ENCODE peak calls at places on chromosomes 3 and 15, in six cellular contexts. One of them, this sample, is unnamed.

GRCh38 chr3:143699351-143699750 is 148.9 kb downstream of the SLC9A9 start:
- DNase-seq in cardiac fibroblast: no peak
- DNase-seq in heart left ventricle: no peak
- DNase-seq in omental fat pad: no peak
- DNase-seq in neural progenitor cell: no peak
- DNase-seq in BE2C: no peak
- DNase-seq in this sample: no peak

GRCh38 chr15:24924621-24925020 is 30.2 kb upstream of the SNRPN start:
- DNase-seq in cardiac fibroblast: no peak
- DNase-seq in heart left ventricle: no peak
- DNase-seq in omental fat pad: no peak
- DNase-seq in neural progenitor cell: no peak
- DNase-seq in BE2C: no peak
- DNase-seq in this sample: no peak

GRCh38 chr15:90869601-90870353 is 1.4 kb downstream of the FURIN start:
- DNase-seq in cardiac fibroblast: peak; percentile 94
- DNase-seq in heart left ventricle: peak; percentile 83
- DNase-seq in omental fat pad: no peak
- DNase-seq in neural progenitor cell: peak; percentile 61
- DNase-seq in BE2C: no peak
- DNase-seq in this sample: no peak

GRCh38 chr15:43086551-43086950 is 19.3 kb downstream of the UBR1 start:
- DNase-seq in cardiac fibroblast: no peak
- DNase-seq in heart left ventricle: no peak
- DNase-seq in omental fat pad: no peak
- DNase-seq in neural progenitor cell: no peak
- DNase-seq in BE2C: no peak
- DNase-seq in this sample: no peak

GRCh38 chr15:29278436-29279099 is 8.9 kb upstream of the NSMCE3 start:
- DNase-seq in cardiac fibroblast: peak; percentile 22
- DNase-seq in heart left ventricle: no peak
- DNase-seq in omental fat pad: no peak
- DNase-seq in neural progenitor cell: no peak
- DNase-seq in BE2C: no peak
- DNase-seq in this sample: no peak

GRCh38 chr15:39404767-39405173 is 176.1 kb upstream of the THBS1 start:
- DNase-seq in cardiac fibroblast: peak; percentile 97
- DNase-seq in heart left ventricle: no peak
- DNase-seq in omental fat pad: no peak
- DNase-seq in neural progenitor cell: no peak
- DNase-seq in BE2C: no peak
- DNase-seq in this sample: no peak

GRCh38 chr15:73902121-73903020 is 23.9 kb upstream of the LOXL1 start:
- DNase-seq in cardiac fibroblast: no peak
- DNase-seq in heart left ventricle: no peak
- DNase-seq in omental fat pad: no peak
- DNase-seq in neural progenitor cell: no peak
- DNase-seq in BE2C: no peak
- DNase-seq in this sample: no peak

GRCh38 chr15:35137175-35137574 is 52.1 kb upstream of the NANOGP8 start:
- DNase-seq in cardiac fibroblast: no peak
- DNase-seq in heart left ventricle: no peak
- DNase-seq in omental fat pad: no peak
- DNase-seq in neural progenitor cell: no peak
- DNase-seq in BE2C: no peak
- DNase-seq in this sample: no peak

GRCh38 chr15:73630030-73630429 is 3.2 kb downstream of the NPTN start:
- DNase-seq in cardiac fibroblast: no peak
- DNase-seq in heart left ventricle: no peak
- DNase-seq in omental fat pad: no peak
- DNase-seq in neural progenitor cell: no peak
- DNase-seq in BE2C: no peak
- DNase-seq in this sample: no peak

GRCh38 chr15:92395176-92395521 is 1.5 kb downstream of the ST8SIA2 start:
- DNase-seq in cardiac fibroblast: no peak
- DNase-seq in heart left ventricle: no peak
- DNase-seq in omental fat pad: no peak
- DNase-seq in neural progenitor cell: peak; percentile 31
- DNase-seq in BE2C: no peak
- DNase-seq in this sample: no peak

GRCh38 chr15:63818191-63818590 is 15.6 kb downstream of the HERC1 start:
- DNase-seq in cardiac fibroblast: peak; percentile 80
- DNase-seq in heart left ventricle: no peak
- DNase-seq in omental fat pad: no peak
- DNase-seq in neural progenitor cell: peak; percentile 12
- DNase-seq in BE2C: no peak
- DNase-seq in this sample: no peak

GRCh38 chr15:93087825-93088199 is 1.2 kb downstream of the RGMA start:
- DNase-seq in cardiac fibroblast: peak; percentile 70
- DNase-seq in heart left ventricle: peak; percentile 79
- DNase-seq in omental fat pad: peak; percentile 62
- DNase-seq in neural progenitor cell: peak; percentile 85
- DNase-seq in BE2C: peak; percentile 57
- DNase-seq in this sample: peak; percentile 81

GRCh38 chr3:14016900-14017475 is 107.7 kb downstream of the CHCHD4 start:
- DNase-seq in cardiac fibroblast: no peak
- DNase-seq in heart left ventricle: no peak
- DNase-seq in omental fat pad: no peak
- DNase-seq in neural progenitor cell: no peak
- DNase-seq in BE2C: no peak
- DNase-seq in this sample: no peak

GRCh38 chr3:99789322-99789721 is 28.3 kb upstream of the CMSS1 start:
- DNase-seq in cardiac fibroblast: peak; percentile 86
- DNase-seq in heart left ventricle: peak; percentile 25
- DNase-seq in omental fat pad: no peak
- DNase-seq in neural progenitor cell: peak; percentile 57
- DNase-seq in BE2C: peak; percentile 53
- DNase-seq in this sample: peak; percentile 32

GRCh38 chr3:24640330-24640877 is 145.8 kb upstream of the THRB start:
- DNase-seq in cardiac fibroblast: peak; percentile 69
- DNase-seq in heart left ventricle: no peak
- DNase-seq in omental fat pad: no peak
- DNase-seq in neural progenitor cell: peak; percentile 38
- DNase-seq in BE2C: no peak
- DNase-seq in this sample: no peak
- TF ChIP-seq CTCF in cardiac fibroblast: peak; percentile 38
- TF ChIP-seq CTCF in heart left ventricle: peak; percentile 63
- TF ChIP-seq CTCF in omental fat pad: no peak
- TF ChIP-seq CTCF in neural progenitor cell: peak; percentile 67
- TF ChIP-seq CTCF in BE2C: no peak
- TF ChIP-seq CTCF in this sample: peak; percentile 33

DNA sequence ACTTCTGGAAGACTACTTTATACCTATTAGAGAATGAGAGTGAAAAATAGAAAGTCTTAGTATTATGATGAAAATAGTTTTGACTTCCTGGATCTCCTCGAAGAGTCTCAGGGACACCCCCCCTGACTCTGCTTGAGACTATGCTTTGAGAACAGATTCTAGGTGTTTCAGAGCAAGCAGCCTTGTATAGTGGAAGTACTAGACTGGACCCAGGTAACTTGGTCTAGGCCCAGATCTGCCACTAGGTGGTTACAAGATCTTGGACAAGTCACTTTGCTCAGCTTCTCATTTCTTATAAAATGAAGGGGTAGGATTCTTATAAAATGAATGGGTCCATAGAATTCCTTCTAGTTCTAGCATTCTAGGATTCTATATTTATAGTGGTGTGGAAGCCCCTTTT is 9.1 kb downstream of the ABHD5 start:
- DNase-seq in cardiac fibroblast: peak; percentile 20
- DNase-seq in heart left ventricle: no peak
- DNase-seq in omental fat pad: no peak
- DNase-seq in neural progenitor cell: peak; percentile 10
- DNase-seq in BE2C: no peak
- DNase-seq in this sample: no peak
- TF ChIP-seq CTCF in cardiac fibroblast: peak; percentile 35
- TF ChIP-seq CTCF in heart left ventricle: no peak
- TF ChIP-seq CTCF in omental fat pad: no peak
- TF ChIP-seq CTCF in neural progenitor cell: peak; percentile 30
- TF ChIP-seq CTCF in BE2C: peak; percentile 21
- TF ChIP-seq CTCF in this sample: no peak

GRCh38 chr3:123341871-123342630 is 106.8 kb downstream of the ADCY5 start:
- DNase-seq in cardiac fibroblast: no peak
- DNase-seq in heart left ventricle: no peak
- DNase-seq in omental fat pad: no peak
- DNase-seq in neural progenitor cell: no peak
- DNase-seq in BE2C: no peak
- DNase-seq in this sample: no peak
- TF ChIP-seq CTCF in cardiac fibroblast: no peak
- TF ChIP-seq CTCF in heart left ventricle: no peak
- TF ChIP-seq CTCF in omental fat pad: no peak
- TF ChIP-seq CTCF in neural progenitor cell: no peak
- TF ChIP-seq CTCF in BE2C: no peak
- TF ChIP-seq CTCF in this sample: no peak

GRCh38 chr3:2166552-2166951 is 67.9 kb downstream of the CNTN4 start:
- DNase-seq in cardiac fibroblast: no peak
- DNase-seq in heart left ventricle: no peak
- DNase-seq in omental fat pad: no peak
- DNase-seq in neural progenitor cell: peak; percentile 36
- DNase-seq in BE2C: no peak
- DNase-seq in this sample: no peak
- TF ChIP-seq CTCF in cardiac fibroblast: no peak
- TF ChIP-seq CTCF in heart left ventricle: no peak
- TF ChIP-seq CTCF in omental fat pad: no peak
- TF ChIP-seq CTCF in neural progenitor cell: peak; percentile 59
- TF ChIP-seq CTCF in BE2C: peak; percentile 63
- TF ChIP-seq CTCF in this sample: no peak

GRCh38 chr3:77323616-77324015 is 283.7 kb downstream of the ROBO2 start:
- DNase-seq in cardiac fibroblast: no peak
- DNase-seq in heart left ventricle: no peak
- DNase-seq in omental fat pad: no peak
- DNase-seq in neural progenitor cell: no peak
- DNase-seq in BE2C: no peak
- DNase-seq in this sample: no peak

GRCh38 chr3:77324115-77324514 is 284.2 kb downstream of the ROBO2 start:
- DNase-seq in cardiac fibroblast: no peak
- DNase-seq in heart left ventricle: no peak
- DNase-seq in omental fat pad: no peak
- DNase-seq in neural progenitor cell: no peak
- DNase-seq in BE2C: no peak
- DNase-seq in this sample: no peak

GRCh38 chr3:77320514-77320913 is 280.6 kb downstream of the ROBO2 start:
- DNase-seq in cardiac fibroblast: peak; percentile 42
- DNase-seq in heart left ventricle: no peak
- DNase-seq in omental fat pad: no peak
- DNase-seq in neural progenitor cell: peak; percentile 70
- DNase-seq in BE2C: no peak
- DNase-seq in this sample: no peak

GRCh38 chr3:77321646-77322045 is 281.7 kb downstream of the ROBO2 start:
- DNase-seq in cardiac fibroblast: no peak
- DNase-seq in heart left ventricle: no peak
- DNase-seq in omental fat pad: no peak
- DNase-seq in neural progenitor cell: no peak
- DNase-seq in BE2C: no peak
- DNase-seq in this sample: no peak

GRCh38 chr3:77319711-77320110 is 279.8 kb downstream of the ROBO2 start:
- DNase-seq in cardiac fibroblast: no peak
- DNase-seq in heart left ventricle: no peak
- DNase-seq in omental fat pad: no peak
- DNase-seq in neural progenitor cell: peak; percentile 20
- DNase-seq in BE2C: peak; percentile 24
- DNase-seq in this sample: no peak
- TF ChIP-seq CTCF in cardiac fibroblast: peak; percentile 15
- TF ChIP-seq CTCF in heart left ventricle: no peak
- TF ChIP-seq CTCF in omental fat pad: no peak
- TF ChIP-seq CTCF in neural progenitor cell: peak; percentile 55
- TF ChIP-seq CTCF in BE2C: peak; percentile 81
- TF ChIP-seq CTCF in this sample: no peak

GRCh38 chr15:81809543-81809942 is 236.3 kb downstream of the MEX3B start:
- DNase-seq in cardiac fibroblast: peak; percentile 5
- DNase-seq in heart left ventricle: no peak
- DNase-seq in omental fat pad: no peak
- DNase-seq in neural progenitor cell: peak; percentile 51
- DNase-seq in BE2C: peak; percentile 65
- DNase-seq in this sample: peak; percentile 18
- TF ChIP-seq CTCF in cardiac fibroblast: no peak
- TF ChIP-seq CTCF in heart left ventricle: peak; percentile 12
- TF ChIP-seq CTCF in omental fat pad: no peak
- TF ChIP-seq CTCF in neural progenitor cell: peak; percentile 54
- TF ChIP-seq CTCF in BE2C: peak; percentile 74
- TF ChIP-seq CTCF in this sample: no peak

DNA sequence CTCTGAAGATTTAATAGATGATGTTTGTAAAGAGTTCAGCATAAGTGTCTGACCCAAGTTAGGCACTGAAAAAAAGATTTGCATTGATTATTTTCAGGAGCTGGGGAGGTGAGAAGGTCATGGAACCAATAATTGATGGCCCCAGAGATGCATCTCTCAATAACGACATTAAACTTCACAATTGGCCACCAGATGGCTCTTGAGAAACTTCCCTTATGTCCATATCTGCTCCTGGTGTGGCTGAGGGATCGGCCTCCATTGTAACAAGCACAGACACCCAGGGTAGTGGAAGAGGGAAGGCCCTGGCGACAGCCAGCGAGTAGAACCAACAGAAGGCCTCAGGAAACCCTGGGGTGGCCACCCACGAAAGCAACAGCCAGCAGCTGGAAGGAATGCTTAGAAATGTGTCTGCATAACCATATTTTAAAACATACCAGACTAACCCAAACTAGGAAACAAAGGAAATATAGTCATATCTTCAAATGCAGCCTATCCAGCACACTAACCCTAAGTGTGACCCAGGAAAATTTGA is 536.7 kb downstream of the SOX2 start:
- DNase-seq in cardiac fibroblast: no peak
- DNase-seq in heart left ventricle: no peak
- DNase-seq in omental fat pad: no peak
- DNase-seq in neural progenitor cell: no peak
- DNase-seq in BE2C: no peak
- DNase-seq in this sample: no peak
- TF ChIP-seq CTCF in cardiac fibroblast: no peak
- TF ChIP-seq CTCF in heart left ventricle: no peak
- TF ChIP-seq CTCF in omental fat pad: no peak
- TF ChIP-seq CTCF in neural progenitor cell: no peak
- TF ChIP-seq CTCF in BE2C: peak; percentile 20
- TF ChIP-seq CTCF in this sample: peak; percentile 12

DNA sequence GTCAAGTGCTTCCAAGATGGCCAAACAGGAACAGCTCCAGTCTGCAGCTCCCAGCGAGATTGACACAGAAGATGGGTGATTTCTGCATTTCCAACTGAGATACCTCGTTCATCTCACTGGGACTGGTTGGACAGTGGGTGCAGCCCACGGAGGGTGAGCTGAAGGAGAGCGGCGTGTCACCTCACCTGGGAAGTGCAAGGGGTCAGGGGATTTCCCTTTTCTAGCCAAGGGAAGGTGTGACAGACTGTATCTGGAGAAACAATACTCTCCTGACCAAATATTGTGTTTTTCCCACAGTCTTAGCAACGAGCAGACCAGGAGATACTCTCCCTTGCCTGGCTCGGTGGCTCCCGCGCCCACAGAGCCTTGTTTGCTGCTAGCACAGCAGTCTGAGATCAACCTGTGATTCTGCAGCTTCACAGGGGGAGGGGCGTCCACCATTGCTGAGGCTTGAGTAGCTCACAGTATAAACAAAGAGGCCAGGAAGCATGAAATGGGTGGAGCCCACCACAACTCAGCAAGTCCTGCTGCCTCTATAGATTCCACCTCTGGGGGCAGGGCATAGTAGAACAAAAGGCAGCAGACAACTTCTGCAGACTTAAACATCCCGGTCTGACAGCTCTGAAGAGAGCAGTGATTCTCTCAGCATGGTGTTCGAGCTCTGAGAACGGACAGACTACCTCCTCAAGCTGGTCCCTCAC is 293.5 kb upstream of the SUCLG2 start:
- DNase-seq in cardiac fibroblast: no peak
- DNase-seq in heart left ventricle: no peak
- DNase-seq in omental fat pad: no peak
- DNase-seq in neural progenitor cell: peak; percentile 69
- DNase-seq in BE2C: peak; percentile 5
- DNase-seq in this sample: peak; percentile 23
- TF ChIP-seq CTCF in cardiac fibroblast: no peak
- TF ChIP-seq CTCF in heart left ventricle: no peak
- TF ChIP-seq CTCF in omental fat pad: no peak
- TF ChIP-seq CTCF in neural progenitor cell: peak; percentile 19
- TF ChIP-seq CTCF in BE2C: no peak
- TF ChIP-seq CTCF in this sample: no peak